ENCODE peak calls at places on chromosomes 13 and 19, in five cellular contexts. U, N, F, H and X are unnamed samples.

GRCh38 chr13:40053401-40053800 is 397.9 kb downstream of the COG6 start:
- DNase-seq in U (no peak), N (no peak), F (no peak), H (no peak), X (no peak)

GRCh38 chr13:75645141-75645540 is 9.0 kb downstream of the LMO7 start:
- DNase-seq in U (no peak), N (no peak), F (no peak), H (no peak), X (no peak)

GRCh38 chr19:7917292-7918061 is 2.7 kb upstream of the SNAPC2 start:
- DNase-seq in U (peak; percentile 61), N (no peak), F (no peak), H (no peak), X (peak; percentile 74)

GRCh38 chr13:112078879-112079526 is 12.1 kb downstream of the SOX1 start:
- DNase-seq in U (no peak), N (no peak), F (no peak), H (no peak), X (no peak)

GRCh38 chr19:5313307-5313706 is 27.3 kb downstream of the PTPRS start:
- DNase-seq in U (no peak), N (no peak), F (no peak), H (no peak), X (no peak)

GRCh38 chr13:52846567-52847321 is 1.7 kb downstream of the PCDH8 start:
- DNase-seq in U (no peak), N (peak; percentile 50), F (no peak), H (no peak), X (peak; percentile 26)

GRCh38 chr19:37077615-37077928 is 661 bp upstream of the ZNF420 start:
- DNase-seq in U (no peak), N (no peak), F (no peak), H (no peak), X (no peak)

GRCh38 chr19:18867751-18868150 is 28.2 kb downstream of the CERS1 start:
- DNase-seq in U (no peak), N (peak; percentile 10), F (no peak), H (no peak), X (no peak)

GRCh38 chr13:37173214-37173613 is 67.8 kb upstream of the CSNK1A1L start:
- DNase-seq in U (no peak), N (no peak), F (no peak), H (no peak), X (no peak)

GRCh38 chr13:113670541-113670940 is 3.5 kb downstream of the GRK1 start:
- DNase-seq in U (peak; percentile 6), N (no peak), F (peak; percentile 39), H (no peak), X (no peak)

GRCh38 chr13:60944863-60945262 is 470.8 kb downstream of the PCDH20 start:
- DNase-seq in U (no peak), N (no peak), F (no peak), H (no peak), X (no peak)

GRCh38 chr19:40528078-40528477 is 48.6 kb upstream of the SHKBP1 start:
- DNase-seq in U (no peak), N (no peak), F (no peak), H (no peak), X (no peak)

GRCh38 chr13:26460652-26461051 is 96.8 kb upstream of the WASF3 start:
- DNase-seq in U (peak; percentile 66), N (peak; percentile 81), F (no peak), H (no peak), X (no peak)
- H3K27ac ChIP-seq in U (no peak overlapping the region), N (peak overlapping the region; percentile 53), F (no peak overlapping the region), H (no peak overlapping the region), X (no peak overlapping the region)

GRCh38 chr19:43966079-43966694 is 15.2 kb downstream of the ZNF221 start:
- DNase-seq in U (no peak), N (no peak), F (no peak), H (no peak), X (no peak)
- H3K9me3 ChIP-seq in U (no peaks in the 10 kb centered on the region), N (peaks cover 92% of the 10 kb centered on the region), F (peaks cover 91% of the 10 kb centered on the region), H (peaks cover 47% of the 10 kb centered on the region), X (peaks cover 17% of the 10 kb centered on the region)

DNA sequence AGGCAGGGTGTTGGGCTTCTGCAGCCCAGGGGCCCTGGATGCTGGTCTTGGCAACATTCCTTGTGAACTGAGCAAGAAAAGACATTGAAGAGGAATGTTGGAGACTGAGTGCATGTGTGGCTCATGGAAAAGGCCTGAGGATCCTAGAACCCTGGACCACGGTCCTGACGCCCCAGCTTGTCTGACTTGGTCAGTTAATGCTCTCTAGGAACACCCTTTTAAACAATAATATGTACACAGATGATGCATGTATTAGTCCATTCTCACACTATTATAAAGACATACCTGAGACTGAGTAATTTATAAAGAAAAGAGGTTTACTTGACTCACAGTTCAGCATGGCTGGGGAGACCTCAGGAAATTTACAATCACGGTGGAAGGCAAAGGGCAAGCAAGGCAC is 33.7 kb upstream of the SLC10A2 start:
- DNase-seq in U (no peak), N (no peak), F (no peak), H (no peak), X (no peak)
- H3K27ac ChIP-seq in U (no peak overlapping the region), N (no peak overlapping the region), F (no peak overlapping the region), H (no peak overlapping the region), X (no peak overlapping the region)

DNA sequence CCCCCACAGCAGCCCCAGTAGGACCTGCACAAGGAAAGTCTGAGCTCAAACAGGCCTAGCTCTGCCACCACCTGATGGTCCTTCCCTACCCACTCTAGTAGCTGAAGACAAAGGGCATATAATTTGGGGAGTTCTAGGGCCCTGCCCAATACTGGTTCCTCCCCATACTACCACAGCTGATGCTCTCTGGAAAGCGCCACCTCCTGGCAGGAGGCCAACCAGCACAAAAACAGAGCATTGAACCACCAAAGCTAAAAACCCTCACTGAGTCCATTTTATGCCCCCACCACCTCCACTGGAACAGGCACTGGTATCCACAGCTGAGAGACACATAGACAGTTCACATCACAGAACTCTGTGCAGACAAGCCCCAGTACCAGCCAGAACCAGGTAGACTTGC is 1276.8 kb downstream of the OLFM4 start:
- DNase-seq in U (no peak), N (no peak), F (no peak), H (no peak), X (no peak)
- H3K9me3 ChIP-seq in U (no peaks in the 10 kb centered on the region), N (no peaks in the 10 kb centered on the region), F (no peaks in the 10 kb centered on the region), H (peaks cover 18% of the 10 kb centered on the region), X (peaks cover 17% of the 10 kb centered on the region)

DNA sequence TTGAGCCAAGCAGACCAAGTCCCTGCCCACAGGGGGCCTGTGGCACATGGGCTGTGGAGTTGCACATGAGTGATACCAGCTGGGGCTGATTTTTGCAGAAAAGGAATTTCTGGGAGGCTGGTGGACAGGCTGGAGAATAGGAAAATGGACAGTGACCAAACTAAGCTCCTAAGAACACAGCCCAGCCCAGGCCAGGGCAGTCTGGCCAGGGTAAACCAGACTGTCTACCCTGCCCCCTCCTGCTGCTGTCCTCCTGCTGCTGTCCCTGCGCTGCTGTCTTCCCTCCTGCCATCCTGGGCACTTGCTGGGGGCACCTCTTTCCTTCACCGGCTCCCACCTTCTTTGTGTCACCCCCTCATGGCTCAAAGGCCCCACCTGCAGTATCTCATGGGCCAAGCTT is 219.2 kb downstream of the ZIC5 start:
- DNase-seq in U (no peak), N (no peak), F (no peak), H (no peak), X (no peak)
- H3K27ac ChIP-seq in U (no peak overlapping the region), N (no peak overlapping the region), F (no peak overlapping the region), H (no peak overlapping the region), X (peak overlapping the region; percentile 62)